ENCODE peak calls at places on chromosome 4, in four cellular contexts. D, R, Z and L are unnamed samples.

GRCh38 chr4:155012469-155012868 is 196.0 kb upstream of the NPY2R start:
- DNase-seq in D (no peak), R (no peak), Z (no peak), L (no peak)

GRCh38 chr4:182470215-182470614 is 227.0 kb downstream of the TENM3 start:
- DNase-seq in D (no peak), R (no peak), Z (no peak), L (no peak)

GRCh38 chr4:78938474-78938867 is 767 bp downstream of the PAQR3 start:
- DNase-seq in D (no peak), R (no peak), Z (no peak), L (no peak)

GRCh38 chr4:3679071-3679825 is 86.9 kb upstream of the ADRA2C start:
- DNase-seq in D (no peak), R (no peak), Z (no peak), L (no peak)

GRCh38 chr4:146981651-146982050 is 36.0 kb upstream of the TTC29 start:
- DNase-seq in D (no peak), R (no peak), Z (no peak), L (no peak)

GRCh38 chr4:94871644-94872305 is 114.0 kb downstream of the BMPR1B start:
- DNase-seq in D (no peak), R (no peak), Z (no peak), L (no peak)

GRCh38 chr4:156830356-156830755 is 141.2 kb downstream of the PDGFC start:
- DNase-seq in D (peak), R (no peak), Z (no peak), L (no peak)

GRCh38 chr4:22322996-22323395 is 192.9 kb downstream of the ADGRA3 start:
- DNase-seq in D (no peak), R (no peak), Z (no peak), L (no peak)

GRCh38 chr4:140135529-140136021 is 18.4 kb downstream of the MAML3 start:
- DNase-seq in D (no peak), R (no peak), Z (no peak), L (no peak)